ENCODE peak calls at places on chromosome 21, in eight cellular contexts. W is fibroblast of the aortic adventitia; C is stimulated activated naive CD4-positive, alpha-beta T cell treated with Interleukin-2 at 50 U/mL for 16 hours; Z is activated effector memory CD4-positive, alpha-beta T cell treated with Interleukin-2 at 50 U/mL for 16 hours; A is left ventricle myocardium superior; I is AG04450; N is activated CD8-positive, alpha-beta memory T cell treated with anti-CD3 and anti-CD28 coated beads for 1 hour; D is neuronal stem cell. U is an unnamed sample.

GRCh38 chr21:46080171-46081021 is 17.5 kb upstream of the COL6A2 start:
- DNase-seq in W (no peak), C (no peak), Z (no peak), A (peak), I (no peak), N (no peak), D (no peak), U (no peak)

GRCh38 chr21:25323356-25323949 is 283.8 kb downstream of the MRPL39 start:
- DNase-seq in W (no peak), C (no peak), Z (no peak), A (no peak), I (no peak), N (no peak), D (no peak), U (no peak)

GRCh38 chr21:43331111-43331961 is 95.6 kb downstream of the SIK1 start:
- DNase-seq in W (no peak), C (no peak), Z (no peak), A (peak), I (no peak), N (no peak), D (no peak), U (no peak)

GRCh38 chr21:34579411-34579810 is 35.5 kb downstream of the RCAN1 start:
- DNase-seq in W (peak), C (no peak), Z (no peak), A (no peak), I (no peak), N (no peak), D (no peak), U (no peak)

GRCh38 chr21:35026617-35027557 is 22.2 kb downstream of the RUNX1 start:
- DNase-seq in W (peak), C (peak), Z (peak), A (peak), I (no peak), N (peak), D (peak), U (peak)

GRCh38 chr21:21907271-21907670 is 909.1 kb downstream of the NCAM2 start:
- DNase-seq in W (no peak), C (no peak), Z (no peak), A (no peak), I (no peak), N (no peak), D (no peak), U (no peak)

GRCh38 chr21:43303240-43304178 is 123.4 kb downstream of the SIK1 start:
- DNase-seq in W (no peak), C (no peak), Z (no peak), A (peak), I (no peak), N (no peak), D (no peak), U (no peak)

GRCh38 chr21:27101533-27101932 is 134.6 kb upstream of the ADAMTS5 start:
- DNase-seq in W (no peak), C (no peak), Z (no peak), A (no peak), I (no peak), N (no peak), D (no peak), U (no peak)

GRCh38 chr21:27300770-27301169 is 333.9 kb upstream of the ADAMTS5 start:
- DNase-seq in W (peak), C (no peak), Z (no peak), A (no peak), I (peak), N (no peak), D (no peak), U (no peak)

GRCh38 chr21:45994086-45994661 is 12.6 kb downstream of the COL6A1 start:
- DNase-seq in W (peak), C (no peak), Z (no peak), A (peak), I (no peak), N (no peak), D (no peak), U (no peak)

GRCh38 chr21:42187976-42188653 is 30.8 kb upstream of the ABCG1 start:
- DNase-seq in W (peak), C (peak), Z (peak), A (peak), I (no peak), N (peak), D (no peak), U (peak)

GRCh38 chr21:34912022-34912933 is 136.8 kb downstream of the RUNX1 start:
- DNase-seq in W (peak), C (no peak), Z (no peak), A (no peak), I (no peak), N (no peak), D (no peak), U (no peak)

GRCh38 chr21:42006765-42007164 is 3.4 kb downstream of the ZBTB21 start:
- DNase-seq in W (no peak), C (no peak), Z (no peak), A (no peak), I (no peak), N (no peak), D (no peak), U (no peak)

GRCh38 chr21:21860888-21861287 is 862.7 kb downstream of the NCAM2 start:
- DNase-seq in W (no peak), C (no peak), Z (no peak), A (no peak), I (no peak), N (no peak), D (no peak), U (no peak)

GRCh38 chr21:36902793-36903192 is 63.7 kb downstream of the HLCS start:
- DNase-seq in W (no peak), C (no peak), Z (no peak), A (no peak), I (no peak), N (no peak), D (no peak), U (no peak)

GRCh38 chr21:29078884-29079765 is 5.7 kb upstream of the CCT8 start:
- DNase-seq in W (no peak), C (peak), Z (peak), A (no peak), I (no peak), N (no peak), D (no peak), U (no peak)

GRCh38 chr21:45365608-45366241 is 39.2 kb upstream of the COL18A1 start:
- DNase-seq in W (peak), C (no peak), Z (no peak), A (peak), I (peak), N (no peak), D (no peak), U (no peak)

GRCh38 chr21:46121286-46122221 is 23.6 kb downstream of the COL6A2 start:
- DNase-seq in W (no peak), C (no peak), Z (no peak), A (peak), I (no peak), N (no peak), D (no peak), U (no peak)

GRCh38 chr21:46154955-46155513 is 345 bp downstream of the FTCD start:
- DNase-seq in W (no peak), C (no peak), Z (no peak), A (peak), I (no peak), N (no peak), D (no peak), U (no peak)

GRCh38 chr21:35053356-35054096 is 4.4 kb upstream of the RUNX1 start:
- DNase-seq in W (peak), C (no peak), Z (no peak), A (no peak), I (no peak), N (no peak), D (no peak), U (no peak)

GRCh38 chr21:37550618-37551405 is 184.2 kb downstream of the DYRK1A start:
- DNase-seq in W (no peak), C (no peak), Z (no peak), A (no peak), I (no peak), N (no peak), D (no peak), U (no peak)

GRCh38 chr21:16071082-16071481 is 341.3 kb downstream of the USP25 start:
- DNase-seq in W (peak), C (no peak), Z (no peak), A (no peak), I (no peak), N (no peak), D (no peak), U (no peak)

GRCh38 chr21:45940621-45941337 is 40.8 kb upstream of the COL6A1 start:
- DNase-seq in W (no peak), C (no peak), Z (no peak), A (no peak), I (no peak), N (no peak), D (no peak), U (no peak)

GRCh38 chr21:16072176-16072575 is 342.4 kb downstream of the USP25 start:
- DNase-seq in W (no peak), C (no peak), Z (no peak), A (no peak), I (no peak), N (no peak), D (no peak), U (no peak)

U was measured in T follicular helper cell.